ENCODE peak calls at places on chromosomes 5 and 9, in nine cellular contexts. One of them, this sample, is unnamed.

GRCh38 chr5:166427211-166427610 is 1864.2 kb upstream of the WWC1 start:
- DNase-seq in cardiac muscle cell: no peak
- DNase-seq in ACHN: no peak
- DNase-seq in NCI-H510A treated with DMSO at 0.1 percent for 48 hours: no peak
- DNase-seq in Calu3: no peak
- DNase-seq in gastrocnemius medialis: no peak
- DNase-seq in right atrium auricular region: no peak
- DNase-seq in endothelial cell: no peak
- DNase-seq in A549: no peak
- DNase-seq in this sample: no peak

GRCh38 chr5:112338681-112339337 is 80.3 kb downstream of the EPB41L4A start:
- DNase-seq in right atrium auricular region: no peak
- DNase-seq in cardiac muscle cell: peak; percentile 90
- DNase-seq in NCI-H510A treated with DMSO at 0.1 percent for 48 hours: peak; percentile 39
- DNase-seq in A549: peak; percentile 51
- DNase-seq in ACHN: peak; percentile 50
- DNase-seq in gastrocnemius medialis: peak; percentile 43
- DNase-seq in endothelial cell: no peak
- DNase-seq in Calu3: peak; percentile 63
- DNase-seq in this sample: no peak

GRCh38 chr5:149227168-149227826 is 44.4 kb upstream of the AFAP1L1 start:
- DNase-seq in Calu3: peak; percentile 50
- DNase-seq in cardiac muscle cell: peak; percentile 42
- DNase-seq in ACHN: peak; percentile 12
- DNase-seq in endothelial cell: no peak
- DNase-seq in A549: peak; percentile 21
- DNase-seq in gastrocnemius medialis: no peak
- DNase-seq in NCI-H510A treated with DMSO at 0.1 percent for 48 hours: no peak
- DNase-seq in right atrium auricular region: no peak
- DNase-seq in this sample: no peak

GRCh38 chr5:172644229-172644628 is 3.2 kb downstream of the NEURL1B start:
- DNase-seq in right atrium auricular region: no peak
- DNase-seq in Calu3: no peak
- DNase-seq in cardiac muscle cell: no peak
- DNase-seq in A549: no peak
- DNase-seq in NCI-H510A treated with DMSO at 0.1 percent for 48 hours: no peak
- DNase-seq in ACHN: no peak
- DNase-seq in endothelial cell: no peak
- DNase-seq in gastrocnemius medialis: no peak
- DNase-seq in this sample: no peak

GRCh38 chr5:107381189-107381856 is 289.4 kb downstream of the EFNA5 start:
- DNase-seq in ACHN: peak; percentile 87
- DNase-seq in endothelial cell: no peak
- DNase-seq in A549: peak; percentile 95
- DNase-seq in right atrium auricular region: no peak
- DNase-seq in NCI-H510A treated with DMSO at 0.1 percent for 48 hours: no peak
- DNase-seq in cardiac muscle cell: peak; percentile 82
- DNase-seq in gastrocnemius medialis: no peak
- DNase-seq in Calu3: no peak
- DNase-seq in this sample: no peak

GRCh38 chr9:136258786-136259516 is 13.3 kb upstream of the QSOX2 start:
- DNase-seq in A549: no peak
- DNase-seq in NCI-H510A treated with DMSO at 0.1 percent for 48 hours: no peak
- DNase-seq in Calu3: no peak
- DNase-seq in gastrocnemius medialis: no peak
- DNase-seq in ACHN: no peak
- DNase-seq in cardiac muscle cell: no peak
- DNase-seq in endothelial cell: no peak
- DNase-seq in right atrium auricular region: no peak
- DNase-seq in this sample: no peak

GRCh38 chr5:91151947-91152346 is 231.2 kb downstream of the ARRDC3 start:
- DNase-seq in Calu3: peak; percentile 72
- DNase-seq in NCI-H510A treated with DMSO at 0.1 percent for 48 hours: no peak
- DNase-seq in A549: peak; percentile 66
- DNase-seq in gastrocnemius medialis: no peak
- DNase-seq in cardiac muscle cell: peak; percentile 97
- DNase-seq in endothelial cell: no peak
- DNase-seq in right atrium auricular region: no peak
- DNase-seq in ACHN: peak; percentile 77
- DNase-seq in this sample: no peak

GRCh38 chr5:31364881-31365636 is 166.8 kb downstream of the DROSHA start:
- DNase-seq in endothelial cell: no peak
- DNase-seq in A549: no peak
- DNase-seq in Calu3: no peak
- DNase-seq in right atrium auricular region: no peak
- DNase-seq in ACHN: no peak
- DNase-seq in NCI-H510A treated with DMSO at 0.1 percent for 48 hours: no peak
- DNase-seq in gastrocnemius medialis: no peak
- DNase-seq in cardiac muscle cell: peak; percentile 11
- DNase-seq in this sample: no peak

GRCh38 chr9:74096420-74096819 is 400.7 kb upstream of the RORB start:
- DNase-seq in Calu3: no peak
- DNase-seq in cardiac muscle cell: no peak
- DNase-seq in right atrium auricular region: no peak
- DNase-seq in NCI-H510A treated with DMSO at 0.1 percent for 48 hours: no peak
- DNase-seq in A549: no peak
- DNase-seq in endothelial cell: no peak
- DNase-seq in gastrocnemius medialis: no peak
- DNase-seq in ACHN: no peak
- DNase-seq in this sample: no peak

GRCh38 chr5:174231961-174232487 is 186.5 kb downstream of the NSG2 start:
- DNase-seq in Calu3: no peak
- DNase-seq in right atrium auricular region: no peak
- DNase-seq in cardiac muscle cell: peak; percentile 30
- DNase-seq in gastrocnemius medialis: no peak
- DNase-seq in NCI-H510A treated with DMSO at 0.1 percent for 48 hours: peak; percentile 7
- DNase-seq in ACHN: no peak
- DNase-seq in endothelial cell: no peak
- DNase-seq in A549: no peak
- DNase-seq in this sample: no peak

GRCh38 chr9:92528537-92528851 is 7.3 kb downstream of the ECM2 start:
- DNase-seq in cardiac muscle cell: no peak
- DNase-seq in A549: no peak
- DNase-seq in NCI-H510A treated with DMSO at 0.1 percent for 48 hours: no peak
- DNase-seq in right atrium auricular region: no peak
- DNase-seq in Calu3: no peak
- DNase-seq in ACHN: no peak
- DNase-seq in gastrocnemius medialis: no peak
- DNase-seq in endothelial cell: no peak
- DNase-seq in this sample: no peak

GRCh38 chr5:73625314-73625904 is 587 bp upstream of the ARHGEF28 start:
- DNase-seq in right atrium auricular region: no peak
- DNase-seq in NCI-H510A treated with DMSO at 0.1 percent for 48 hours: no peak
- DNase-seq in Calu3: no peak
- DNase-seq in endothelial cell: no peak
- DNase-seq in ACHN: no peak
- DNase-seq in cardiac muscle cell: peak; percentile 47
- DNase-seq in A549: no peak
- DNase-seq in gastrocnemius medialis: no peak
- DNase-seq in this sample: no peak

GRCh38 chr5:150053231-150053626 is 33.1 kb downstream of the CSF1R start:
- DNase-seq in A549: peak; percentile 31
- DNase-seq in endothelial cell: no peak
- DNase-seq in right atrium auricular region: no peak
- DNase-seq in cardiac muscle cell: peak; percentile 61
- DNase-seq in gastrocnemius medialis: no peak
- DNase-seq in NCI-H510A treated with DMSO at 0.1 percent for 48 hours: no peak
- DNase-seq in ACHN: peak; percentile 52
- DNase-seq in Calu3: no peak
- DNase-seq in this sample: no peak

GRCh38 chr5:120546922-120547321 is 82.8 kb downstream of the PRR16 start:
- DNase-seq in gastrocnemius medialis: no peak
- DNase-seq in right atrium auricular region: no peak
- DNase-seq in A549: no peak
- DNase-seq in NCI-H510A treated with DMSO at 0.1 percent for 48 hours: no peak
- DNase-seq in endothelial cell: no peak
- DNase-seq in ACHN: no peak
- DNase-seq in Calu3: no peak
- DNase-seq in cardiac muscle cell: no peak
- DNase-seq in this sample: no peak

GRCh38 chr5:65967288-65968066 is 41.1 kb downstream of the ERBIN start:
- DNase-seq in gastrocnemius medialis: peak; percentile 23
- DNase-seq in cardiac muscle cell: no peak
- DNase-seq in A549: no peak
- DNase-seq in NCI-H510A treated with DMSO at 0.1 percent for 48 hours: no peak
- DNase-seq in ACHN: no peak
- DNase-seq in right atrium auricular region: no peak
- DNase-seq in endothelial cell: no peak
- DNase-seq in Calu3: no peak
- DNase-seq in this sample: no peak

GRCh38 chr5:43889238-43889637 is 286.3 kb downstream of the NNT start:
- DNase-seq in cardiac muscle cell: peak; percentile 70
- DNase-seq in gastrocnemius medialis: no peak
- DNase-seq in NCI-H510A treated with DMSO at 0.1 percent for 48 hours: no peak
- DNase-seq in right atrium auricular region: no peak
- DNase-seq in Calu3: no peak
- DNase-seq in endothelial cell: no peak
- DNase-seq in A549: no peak
- DNase-seq in ACHN: no peak
- DNase-seq in this sample: no peak

GRCh38 chr5:116135344-116135743 is 50.5 kb downstream of the COMMD10 start:
- DNase-seq in endothelial cell: no peak
- DNase-seq in right atrium auricular region: no peak
- DNase-seq in gastrocnemius medialis: no peak
- DNase-seq in Calu3: no peak
- DNase-seq in cardiac muscle cell: no peak
- DNase-seq in A549: no peak
- DNase-seq in ACHN: no peak
- DNase-seq in NCI-H510A treated with DMSO at 0.1 percent for 48 hours: no peak
- DNase-seq in this sample: no peak

GRCh38 chr5:53361708-53362107 is 118.7 kb upstream of the FST start:
- DNase-seq in Calu3: no peak
- DNase-seq in right atrium auricular region: no peak
- DNase-seq in A549: no peak
- DNase-seq in cardiac muscle cell: no peak
- DNase-seq in gastrocnemius medialis: no peak
- DNase-seq in NCI-H510A treated with DMSO at 0.1 percent for 48 hours: no peak
- DNase-seq in endothelial cell: no peak
- DNase-seq in ACHN: no peak
- DNase-seq in this sample: no peak

GRCh38 chr9:17063535-17064135 is 71.2 kb upstream of the CNTLN start:
- DNase-seq in Calu3: peak; percentile 20
- DNase-seq in ACHN: peak; percentile 64
- DNase-seq in NCI-H510A treated with DMSO at 0.1 percent for 48 hours: peak; percentile 2
- DNase-seq in cardiac muscle cell: peak; percentile 77
- DNase-seq in right atrium auricular region: no peak
- DNase-seq in endothelial cell: peak; percentile 26
- DNase-seq in A549: peak; percentile 69
- DNase-seq in gastrocnemius medialis: no peak
- DNase-seq in this sample: peak; percentile 43

GRCh38 chr5:168765220-168766037 is 186.3 kb upstream of the PANK3 start:
- DNase-seq in right atrium auricular region: no peak
- DNase-seq in Calu3: no peak
- DNase-seq in A549: no peak
- DNase-seq in NCI-H510A treated with DMSO at 0.1 percent for 48 hours: no peak
- DNase-seq in endothelial cell: no peak
- DNase-seq in cardiac muscle cell: peak; percentile 41
- DNase-seq in ACHN: no peak
- DNase-seq in gastrocnemius medialis: no peak
- DNase-seq in this sample: peak; percentile 89

GRCh38 chr5:150234606-150235547 is 45.0 kb downstream of the SLC6A7 start:
- DNase-seq in NCI-H510A treated with DMSO at 0.1 percent for 48 hours: no peak
- DNase-seq in cardiac muscle cell: peak; percentile 4
- DNase-seq in endothelial cell: no peak
- DNase-seq in right atrium auricular region: no peak
- DNase-seq in ACHN: no peak
- DNase-seq in Calu3: no peak
- DNase-seq in gastrocnemius medialis: no peak
- DNase-seq in A549: no peak
- DNase-seq in this sample: no peak

GRCh38 chr9:82445556-82445955 is 457.0 kb downstream of the SPATA31D1 start:
- DNase-seq in cardiac muscle cell: no peak
- DNase-seq in endothelial cell: no peak
- DNase-seq in NCI-H510A treated with DMSO at 0.1 percent for 48 hours: no peak
- DNase-seq in ACHN: no peak
- DNase-seq in gastrocnemius medialis: no peak
- DNase-seq in right atrium auricular region: no peak
- DNase-seq in Calu3: no peak
- DNase-seq in A549: no peak
- DNase-seq in this sample: no peak

GRCh38 chr5:44809215-44809955 is 638 bp downstream of the MRPS30 start:
- DNase-seq in cardiac muscle cell: peak; percentile 60
- DNase-seq in right atrium auricular region: peak; percentile 59
- DNase-seq in endothelial cell: peak; percentile 33
- DNase-seq in NCI-H510A treated with DMSO at 0.1 percent for 48 hours: peak; percentile 74
- DNase-seq in ACHN: peak; percentile 72
- DNase-seq in Calu3: peak; percentile 43
- DNase-seq in gastrocnemius medialis: peak; percentile 38
- DNase-seq in A549: peak; percentile 60
- DNase-seq in this sample: peak; percentile 37

GRCh38 chr5:67404261-67405100 is 207.9 kb upstream of the CD180 start:
- DNase-seq in Calu3: no peak
- DNase-seq in ACHN: no peak
- DNase-seq in right atrium auricular region: no peak
- DNase-seq in gastrocnemius medialis: no peak
- DNase-seq in A549: peak; percentile 86
- DNase-seq in cardiac muscle cell: peak; percentile 24
- DNase-seq in NCI-H510A treated with DMSO at 0.1 percent for 48 hours: peak; percentile 28
- DNase-seq in endothelial cell: no peak
- DNase-seq in this sample: no peak

GRCh38 chr9:76810377-76810957 is 46.2 kb downstream of the PCA3 start:
- DNase-seq in A549: peak; percentile 73
- DNase-seq in ACHN: peak; percentile 54
- DNase-seq in endothelial cell: peak; percentile 54
- DNase-seq in Calu3: peak; percentile 45
- DNase-seq in cardiac muscle cell: peak; percentile 81
- DNase-seq in NCI-H510A treated with DMSO at 0.1 percent for 48 hours: peak; percentile 83
- DNase-seq in right atrium auricular region: no peak
- DNase-seq in gastrocnemius medialis: peak; percentile 12
- DNase-seq in this sample: peak; percentile 53

GRCh38 chr9:5587024-5587423 is 41.9 kb upstream of the RIC1 start:
- DNase-seq in A549: no peak
- DNase-seq in gastrocnemius medialis: no peak
- DNase-seq in endothelial cell: no peak
- DNase-seq in ACHN: no peak
- DNase-seq in right atrium auricular region: no peak
- DNase-seq in cardiac muscle cell: peak; percentile 67
- DNase-seq in NCI-H510A treated with DMSO at 0.1 percent for 48 hours: no peak
- DNase-seq in Calu3: no peak
- DNase-seq in this sample: no peak

GRCh38 chr9:137878146-137878941 is 762 bp downstream of the CACNA1B start:
- DNase-seq in endothelial cell: peak; percentile 91
- DNase-seq in cardiac muscle cell: peak; percentile 29
- DNase-seq in A549: no peak
- DNase-seq in ACHN: peak; percentile 37
- DNase-seq in gastrocnemius medialis: no peak
- DNase-seq in NCI-H510A treated with DMSO at 0.1 percent for 48 hours: peak; percentile 3
- DNase-seq in right atrium auricular region: no peak
- DNase-seq in Calu3: no peak
- DNase-seq in this sample: peak; percentile 83

GRCh38 chr5:36607838-36608783 is 1.7 kb downstream of the SLC1A3 start:
- DNase-seq in right atrium auricular region: no peak
- DNase-seq in ACHN: no peak
- DNase-seq in cardiac muscle cell: peak; percentile 67
- DNase-seq in endothelial cell: no peak
- DNase-seq in gastrocnemius medialis: no peak
- DNase-seq in A549: no peak
- DNase-seq in NCI-H510A treated with DMSO at 0.1 percent for 48 hours: no peak
- DNase-seq in Calu3: no peak
- DNase-seq in this sample: peak; percentile 34

GRCh38 chr9:103410059-103410458 is 414.9 kb downstream of the CYLC2 start:
- DNase-seq in endothelial cell: no peak
- DNase-seq in A549: no peak
- DNase-seq in gastrocnemius medialis: no peak
- DNase-seq in Calu3: no peak
- DNase-seq in cardiac muscle cell: no peak
- DNase-seq in NCI-H510A treated with DMSO at 0.1 percent for 48 hours: no peak
- DNase-seq in right atrium auricular region: no peak
- DNase-seq in ACHN: no peak
- DNase-seq in this sample: no peak

GRCh38 chr5:67090040-67090439 is 106.6 kb downstream of the CD180 start:
- DNase-seq in A549: no peak
- DNase-seq in Calu3: no peak
- DNase-seq in cardiac muscle cell: no peak
- DNase-seq in endothelial cell: no peak
- DNase-seq in ACHN: no peak
- DNase-seq in gastrocnemius medialis: no peak
- DNase-seq in right atrium auricular region: no peak
- DNase-seq in NCI-H510A treated with DMSO at 0.1 percent for 48 hours: no peak
- DNase-seq in this sample: no peak

GRCh38 chr9:34254141-34254913 is 74.7 kb downstream of the KIF24 start:
- DNase-seq in endothelial cell: no peak
- DNase-seq in A549: peak; percentile 59
- DNase-seq in cardiac muscle cell: peak; percentile 58
- DNase-seq in NCI-H510A treated with DMSO at 0.1 percent for 48 hours: no peak
- DNase-seq in ACHN: peak; percentile 59
- DNase-seq in Calu3: peak; percentile 19
- DNase-seq in gastrocnemius medialis: peak; percentile 72
- DNase-seq in right atrium auricular region: peak; percentile 73
- DNase-seq in this sample: no peak